ENCODE peak calls at places on chromosomes 13 and 19, in five cellular contexts. M is CD4-positive, CD25-positive, alpha-beta regulatory T cell; F is mesendoderm; J is CD8-positive, alpha-beta T cell; T is mucosa of descending colon. K is an unnamed sample. For H3K36me3, the result is how much of the 10 kb centered on the place peaks cover.

GRCh38 chr13:22375151-22375550 is 704.3 kb downstream of the FGF9 start:
- DNase-seq in M (no peak), J (no peak), T (no peak), F (no peak), K (no peak)

GRCh38 chr13:83214452-83214851 is 667.8 kb downstream of the SLITRK1 start:
- DNase-seq in T (no peak), M (no peak), J (no peak), F (no peak), K (no peak)

GRCh38 chr13:39777527-39778061 is 122.1 kb downstream of the COG6 start:
- DNase-seq in T (peak), J (no peak), M (peak), F (peak), K (peak)

GRCh38 chr13:103903790-103904189 is 837.6 kb upstream of the SLC10A2 start:
- DNase-seq in M (no peak), T (no peak), J (no peak), F (no peak), K (no peak)

GRCh38 chr13:73387318-73387717 is 328.5 kb downstream of the KLF5 start:
- DNase-seq in J (no peak), F (no peak), M (no peak), T (no peak), K (no peak)

GRCh38 chr19:1104452-1105216 is 840 bp downstream of the GPX4 start:
- DNase-seq in T (peak), J (peak), M (peak), F (peak), K (peak)

GRCh38 chr13:109088101-109088500 is 458.7 kb downstream of the MYO16 start:
- DNase-seq in T (no peak), M (no peak), J (no peak), F (no peak), K (no peak)

GRCh38 chr13:98892821-98893220 is 85.0 kb downstream of the DOCK9 start:
- DNase-seq in F (no peak), J (no peak), T (no peak), M (no peak), K (no peak)

GRCh38 chr13:93794197-93794885 is 567.7 kb downstream of the GPC6 start:
- DNase-seq in J (no peak), T (no peak), M (peak), F (no peak), K (no peak)

GRCh38 chr19:13615890-13616289 is 109.6 kb upstream of the CACNA1A start:
- DNase-seq in J (no peak), M (no peak), T (no peak), F (no peak), K (no peak)

GRCh38 chr19:1862068-1862423 is 1.3 kb downstream of the KLF16 start:
- DNase-seq in F (no peak), M (no peak), J (no peak), T (no peak), K (peak)

GRCh38 chr19:20278342-20278741 is 111.3 kb downstream of the ZNF486 start:
- DNase-seq in F (no peak), M (no peak), J (no peak), T (no peak), K (no peak)

GRCh38 chr13:50800091-50800739 is 43.3 kb downstream of the DLEU7 start:
- DNase-seq in M (no peak), F (no peak), J (no peak), T (no peak), K (no peak)

DNA sequence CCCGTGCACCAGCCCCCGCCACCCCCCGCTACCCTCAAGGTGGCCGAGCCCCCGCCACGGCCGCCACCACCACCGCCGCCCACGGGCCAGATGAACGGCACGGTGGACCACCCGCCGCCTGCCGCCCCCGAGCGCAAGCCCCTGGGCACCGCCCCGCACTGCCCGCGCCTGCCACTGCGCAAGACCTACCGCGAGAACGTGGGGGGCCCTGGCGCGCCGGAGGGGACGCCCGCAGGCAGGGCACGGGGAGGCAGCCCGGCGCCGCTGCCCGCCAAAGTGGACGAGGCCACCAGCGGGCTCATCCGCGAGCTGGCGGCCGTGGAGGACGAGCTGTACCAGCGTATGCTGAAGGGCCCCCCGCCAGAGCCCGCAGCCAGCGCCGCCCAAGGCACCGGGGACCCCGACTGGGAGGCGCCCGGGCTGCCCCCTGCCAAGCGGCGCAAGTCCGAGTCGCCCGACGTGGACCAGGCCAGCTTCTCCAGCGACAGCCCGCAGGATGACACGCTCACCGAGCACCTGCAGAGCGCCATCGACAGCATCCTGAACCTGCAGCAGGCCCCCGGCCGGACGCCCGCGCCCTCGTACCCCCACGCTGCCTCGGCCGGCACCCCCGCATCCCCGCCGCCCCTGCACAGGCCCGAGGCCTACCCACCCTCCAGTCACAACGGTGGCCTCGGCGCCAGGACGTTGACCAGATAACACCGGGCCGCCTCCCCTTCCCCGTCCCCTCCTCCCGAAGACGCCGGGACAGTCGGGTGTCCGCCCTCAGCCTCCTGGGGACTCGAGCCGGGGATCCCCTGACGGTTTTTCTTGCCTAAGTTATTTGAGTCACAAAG is 11.3 kb upstream of the EHD2 start:
- DNase-seq in T (no peak), M (no peak), F (no peak), J (no peak), K (no peak)
- H3K36me3 ChIP-seq in T (under half), M (under half), F (under half), J (under half), K (under half)

DNA sequence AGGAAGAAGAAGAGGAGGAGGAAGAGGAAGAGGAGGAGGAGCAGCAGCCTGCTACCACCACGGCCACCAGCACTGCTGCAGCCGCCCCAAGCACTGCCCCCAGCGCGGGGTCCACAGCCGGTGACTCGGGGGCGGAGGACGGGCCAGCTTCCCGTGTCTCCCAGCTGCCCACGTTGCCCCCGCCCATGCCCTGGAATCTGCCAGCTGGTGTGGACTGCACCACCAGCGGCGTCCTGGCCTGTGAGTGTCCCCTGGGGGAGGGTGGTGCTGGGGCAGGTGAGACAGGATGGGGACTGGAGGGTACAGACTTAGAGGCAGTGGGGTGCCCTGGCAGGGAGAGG is 11.4 kb downstream of the SCAF1 start:
- DNase-seq in F (no peak), J (no peak), M (no peak), T (no peak), K (no peak)
- H3K36me3 ChIP-seq in F (under half), J (under half), M (under half), T (under half), K (under half)

GRCh38 chr19:11111117-11111770 is 22.0 kb downstream of the LDLR start:
- DNase-seq in M (no peak), J (no peak), F (no peak), T (no peak), K (no peak)
- H3K36me3 ChIP-seq in M (under half), J (under half), F (under half), T (under half), K (half or more)

GRCh38 chr19:16571283-16571682 is 932 bp downstream of the SLC35E1 start:
- DNase-seq in T (no peak), J (no peak), M (no peak), F (no peak), K (no peak)
- H3K36me3 ChIP-seq in T (under half), J (under half), M (under half), F (under half), K (under half)

DNA sequence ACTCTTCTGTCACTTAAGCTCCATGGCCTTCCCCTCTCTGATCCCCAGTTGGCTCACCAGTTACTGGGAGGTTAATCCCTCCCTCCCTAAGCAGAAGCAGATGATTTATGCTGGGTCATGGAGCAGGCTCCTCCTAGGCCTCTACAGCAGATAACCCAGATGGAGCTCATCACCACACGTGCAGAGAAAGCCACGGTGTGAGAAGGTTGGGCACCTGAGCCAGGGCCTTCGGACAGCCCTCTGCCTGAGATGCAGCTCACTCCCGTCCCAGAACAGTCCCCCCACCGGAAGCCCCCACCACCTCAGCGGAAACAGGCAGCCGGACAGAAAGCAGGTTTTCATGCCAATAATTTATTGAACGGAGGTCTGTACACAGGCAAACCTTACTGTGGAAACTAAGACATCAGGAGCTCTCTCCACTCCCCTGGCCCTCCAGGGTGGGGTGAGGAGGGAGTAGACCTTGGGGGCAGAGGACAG is 9.8 kb downstream of the ZNF526 start:
- DNase-seq in M (no peak), T (no peak), F (no peak), J (no peak), K (no peak)
- H3K36me3 ChIP-seq in M (half or more), T (under half), F (under half), J (half or more), K (under half)

GRCh38 chr13:37014609-37015008 is 14.0 kb downstream of the EXOSC8 start:
- DNase-seq in T (no peak), M (no peak), F (no peak), J (no peak), K (no peak)

GRCh38 chr13:37010424-37010823 is 9.8 kb downstream of the EXOSC8 start:
- DNase-seq in F (no peak), T (no peak), M (no peak), J (no peak), K (no peak)

GRCh38 chr13:37009692-37010091 is 9.1 kb downstream of the EXOSC8 start:
- DNase-seq in T (no peak), M (no peak), J (no peak), F (no peak), K (no peak)

GRCh38 chr13:37011002-37011401 is 10.4 kb downstream of the EXOSC8 start:
- DNase-seq in F (no peak), T (no peak), J (no peak), M (no peak), K (no peak)

DNA sequence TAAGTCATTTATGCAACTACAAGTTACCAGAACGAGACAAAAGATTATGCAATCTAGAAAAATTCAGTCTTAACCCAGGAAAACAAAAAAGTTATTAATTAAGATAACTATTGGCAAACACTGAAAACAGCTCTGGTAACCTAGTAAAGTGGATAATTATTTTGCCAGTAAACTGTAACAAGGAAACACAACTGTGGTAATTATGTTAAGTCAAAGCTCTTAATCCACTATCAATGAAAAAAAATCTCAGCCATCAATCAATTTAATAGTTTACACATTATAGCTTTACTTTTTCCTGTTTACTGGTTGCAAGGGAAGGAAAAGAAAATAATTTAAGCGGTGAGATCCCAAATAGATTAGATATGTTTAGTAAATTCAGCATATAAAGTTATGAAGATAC is 11.2 kb downstream of the EXOSC8 start:
- DNase-seq in T (no peak), M (no peak), F (no peak), J (no peak), K (no peak)
- H3K36me3 ChIP-seq in T (under half), M (half or more), F (under half), J (under half), K (under half)

GRCh38 chr19:49858591-49858985 is 7.6 kb downstream of the PTOV1 start:
- DNase-seq in T (peak), F (no peak), M (no peak), J (no peak), K (no peak)
- H3K36me3 ChIP-seq in T (under half), F (under half), M (under half), J (under half), K (under half)

DNA sequence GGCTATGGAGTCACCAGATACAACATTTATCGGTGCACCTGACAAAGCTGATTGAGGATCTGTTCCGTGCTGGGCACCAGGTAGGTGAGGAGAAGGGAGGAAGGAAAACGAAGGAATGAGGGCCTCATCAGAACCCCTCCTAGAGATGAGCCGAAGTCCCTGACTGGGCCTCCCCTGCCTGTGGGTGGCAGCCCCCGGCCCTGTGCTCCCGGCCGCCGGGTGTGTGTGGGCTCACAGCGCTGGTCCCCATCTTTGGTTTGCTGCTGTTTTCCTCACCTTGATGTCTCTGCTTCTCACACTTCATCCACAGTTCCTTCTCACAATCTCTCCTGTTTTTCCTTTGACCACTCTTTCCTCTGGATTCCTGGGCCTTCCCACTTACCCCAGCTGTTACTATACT is 32.8 kb downstream of the TMED1 start:
- DNase-seq in T (no peak), M (no peak), J (no peak), F (no peak), K (no peak)
- H3K36me3 ChIP-seq in T (under half), M (under half), J (under half), F (under half), K (under half)

GRCh38 chr19:57305056-57305455 is 15.2 kb upstream of the ZNF543 start:
- DNase-seq in J (no peak), F (no peak), M (no peak), T (no peak), K (no peak)

GRCh38 chr19:57302020-57302465 is 18.2 kb upstream of the ZNF543 start:
- DNase-seq in J (no peak), F (peak), M (no peak), T (no peak), K (no peak)

GRCh38 chr19:57308514-57308913 is 11.8 kb upstream of the ZNF543 start:
- DNase-seq in F (no peak), T (no peak), J (no peak), M (no peak), K (no peak)

GRCh38 chr19:57302727-57303401 is 17.4 kb upstream of the ZNF543 start:
- DNase-seq in J (no peak), T (no peak), M (no peak), F (peak), K (no peak)
- H3K36me3 ChIP-seq in J (under half), T (under half), M (under half), F (under half), K (under half)

DNA sequence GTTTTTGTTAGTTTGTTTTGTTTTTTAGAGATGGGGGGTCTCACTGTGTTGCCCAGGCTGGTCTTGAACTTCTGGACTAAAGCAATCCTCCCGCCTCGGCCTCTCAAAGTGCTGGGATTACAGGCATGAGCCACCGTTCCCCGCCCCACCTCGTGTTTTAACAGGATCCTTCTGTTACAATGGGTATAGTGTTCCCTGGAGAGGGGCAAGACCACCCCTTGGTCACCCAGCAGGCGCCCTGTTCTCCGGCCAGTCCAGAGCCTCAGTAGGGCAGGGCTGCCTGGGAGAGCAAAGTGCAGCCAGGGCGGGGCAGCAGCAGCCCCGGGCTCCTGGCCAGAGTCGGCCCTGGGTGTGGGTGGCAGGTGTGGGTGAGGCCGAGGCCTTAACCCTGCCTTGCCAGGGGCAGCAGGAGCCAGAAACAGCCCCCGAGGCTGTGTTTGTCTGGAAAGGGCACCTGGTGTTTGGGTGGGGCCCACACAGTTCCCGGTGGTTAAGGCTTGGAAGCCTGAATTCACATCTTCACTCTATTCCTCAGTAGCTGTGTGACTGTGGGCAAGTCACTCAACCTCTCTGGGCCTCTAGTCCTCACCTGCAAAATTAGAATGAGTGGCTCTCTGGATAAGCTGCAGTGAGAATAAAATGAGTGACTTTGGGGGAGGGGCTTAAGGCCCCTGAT is 7.2 kb downstream of the VASP start:
- DNase-seq in J (no peak), F (no peak), M (no peak), T (peak), K (peak)
- H3K36me3 ChIP-seq in J (under half), F (under half), M (under half), T (under half), K (under half)